ENCODE peak calls at places on chromosome 7, in six cellular contexts. L is A549, C is AG10803, K is body of pancreas, M is fibroblast of lung, E is mucosa of descending colon. X is an unnamed sample.

GRCh38 chr7:131501422-131501821 is 55.0 kb downstream of the PODXL start:
- DNase-seq in K (no peak), L (no peak), C (peak), E (no peak), M (peak), X (no peak)

GRCh38 chr7:157529768-157530560 is 193.2 kb downstream of the DNAJB6 start:
- DNase-seq in K (peak), M (no peak), C (no peak), E (no peak), L (no peak), X (no peak)

GRCh38 chr7:144127714-144128334 is 4.8 kb downstream of the OR2A14 start:
- DNase-seq in E (peak), K (peak), L (peak), M (peak), C (peak), X (peak)

GRCh38 chr7:12412407-12412806 is 8.7 kb upstream of the VWDE start:
- DNase-seq in C (no peak), E (no peak), L (no peak), M (no peak), K (no peak), X (no peak)

GRCh38 chr7:98151884-98152283 is 45.2 kb downstream of the LMTK2 start:
- DNase-seq in M (no peak), L (no peak), K (no peak), E (no peak), C (no peak), X (no peak)

GRCh38 chr7:15620491-15621185 is 58.8 kb upstream of the AGMO start:
- DNase-seq in M (no peak), K (no peak), C (no peak), E (no peak), L (no peak), X (no peak)

GRCh38 chr7:1062296-1063294 is 18.2 kb downstream of the GPR146 start:
- DNase-seq in L (no peak), M (no peak), E (no peak), K (no peak), C (no peak), X (no peak)

GRCh38 chr7:111990597-111990996 is 215.6 kb downstream of the DOCK4 start:
- DNase-seq in M (no peak), E (no peak), C (no peak), L (no peak), K (no peak), X (no peak)

GRCh38 chr7:47087866-47088265 is 494.0 kb downstream of the TNS3 start:
- DNase-seq in C (peak), K (no peak), M (no peak), E (no peak), L (peak), X (no peak)

GRCh38 chr7:151795168-151795754 is 81.7 kb downstream of the PRKAG2 start:
- DNase-seq in E (no peak), K (no peak), M (no peak), L (no peak), C (no peak), X (no peak)

GRCh38 chr7:149422065-149422913 is 38.6 kb downstream of the ZNF777 start:
- DNase-seq in L (peak), E (peak), C (peak), K (peak), M (peak), X (peak)

GRCh38 chr7:157690833-157691382 is 354.1 kb downstream of the DNAJB6 start:
- DNase-seq in E (peak), M (peak), L (no peak), K (peak), C (peak), X (peak)

GRCh38 chr7:51455948-51456347 is 139.3 kb upstream of the COBL start:
- DNase-seq in C (no peak), L (no peak), M (no peak), K (no peak), E (no peak), X (no peak)

GRCh38 chr7:131008840-131009651 is 275.0 kb upstream of the KLF14 start:
- DNase-seq in C (peak), M (peak), L (no peak), E (no peak), K (no peak), X (no peak)

GRCh38 chr7:19851504-19851903 is 78.1 kb upstream of the TMEM196 start:
- DNase-seq in C (no peak), M (no peak), E (no peak), K (no peak), L (peak), X (no peak)

GRCh38 chr7:36456135-36456534 is 66.5 kb downstream of the ANLN start:
- DNase-seq in M (no peak), E (no peak), C (no peak), K (no peak), L (no peak), X (no peak)

GRCh38 chr7:81410471-81411117 is 359.3 kb downstream of the HGF start:
- DNase-seq in E (peak), M (no peak), C (no peak), L (no peak), K (no peak), X (peak)

GRCh38 chr7:13990319-13990983 is 985 bp upstream of the ETV1 start:
- DNase-seq in L (peak), E (peak), M (peak), K (peak), C (peak), X (peak)

GRCh38 chr7:17939111-17939669 is 1.1 kb downstream of the SNX13 start:
- DNase-seq in M (peak), K (no peak), E (peak), L (peak), C (peak), X (peak)

GRCh38 chr7:6107924-6108323 is 76.7 kb downstream of the ANKRD61 start:
- DNase-seq in M (no peak), E (no peak), K (no peak), C (no peak), L (no peak), X (no peak)

GRCh38 chr7:6111041-6111440 is 79.9 kb downstream of the ANKRD61 start:
- DNase-seq in K (no peak), L (no peak), C (no peak), M (no peak), E (no peak), X (no peak)

DNA sequence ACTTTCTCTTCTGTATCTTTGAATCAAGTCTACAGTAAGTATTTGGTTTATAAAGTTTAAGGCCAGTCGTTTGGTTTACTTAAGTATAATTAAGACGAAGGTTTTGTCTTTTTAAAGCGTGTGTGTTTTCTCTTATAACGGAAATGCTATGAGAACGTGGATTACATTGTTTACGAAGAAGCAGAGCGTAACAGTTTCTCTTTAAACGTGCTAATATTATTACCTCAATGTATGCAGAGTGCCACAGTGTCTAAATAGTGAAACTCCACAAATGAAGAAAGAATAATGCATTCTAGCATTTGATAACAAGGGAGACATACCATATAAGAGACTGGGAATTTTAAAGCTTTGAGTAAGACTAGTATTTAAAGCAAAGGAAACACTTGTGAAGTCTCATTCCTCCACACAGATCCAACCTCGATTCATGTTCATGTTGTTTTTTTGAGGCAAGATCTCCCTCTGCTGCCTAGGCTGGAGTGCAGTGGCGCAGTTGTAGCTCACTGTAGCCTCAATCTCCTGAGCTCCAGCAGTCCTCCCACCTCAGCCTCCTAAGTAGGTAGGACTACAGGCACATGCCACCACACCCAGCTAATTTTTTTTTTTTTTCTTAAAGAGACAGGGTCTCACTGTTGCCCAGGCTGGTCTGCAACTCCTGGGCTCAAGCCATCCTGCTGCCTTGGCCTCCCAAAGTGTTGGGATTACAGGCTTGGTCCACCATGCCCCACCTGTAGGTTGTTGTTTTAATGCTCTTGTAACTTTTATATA is 75.1 kb downstream of the ANKRD61 start:
- DNase-seq in E (peak), C (peak), M (peak), L (peak), K (peak), X (peak)
- TF ChIP-seq CTCF in E (no peak), C (peak), M (peak), L (peak), K (peak), X (no peak)

DNA sequence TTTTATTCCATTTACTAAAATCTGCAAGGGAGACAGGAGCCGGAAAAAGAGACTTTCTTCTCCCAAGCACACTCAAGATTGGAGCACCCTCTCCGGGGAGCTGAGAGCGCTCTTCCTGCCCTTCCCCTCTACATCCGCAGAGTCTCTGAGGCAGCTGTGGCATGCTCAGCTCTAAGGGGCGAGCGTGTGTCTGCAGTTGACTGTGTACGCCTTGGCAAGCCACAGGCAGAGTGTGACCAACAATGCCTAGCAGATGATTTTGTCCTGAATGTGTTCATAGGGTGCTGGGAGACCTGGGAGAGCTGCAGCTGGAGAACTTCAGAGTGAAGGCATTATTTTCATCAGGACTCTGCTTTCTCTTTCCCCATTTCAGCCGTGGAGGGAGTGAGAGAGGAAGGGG is 20.7 kb downstream of the MTURN start:
- DNase-seq in L (no peak), C (no peak), K (no peak), M (no peak), E (no peak), X (no peak)
- H3K4me3 ChIP-seq in L (no peak), C (no peak), K (no peak), M (no peak), E (no peak), X (no peak)

GRCh38 chr7:2709553-2710165 is 21.7 kb downstream of the AMZ1 start:
- DNase-seq in L (peak), E (peak), C (peak), M (peak), K (peak), X (peak)
- TF ChIP-seq CTCF in L (peak), E (peak), C (peak), M (peak), K (peak), X (peak)

GRCh38 chr7:41108821-41109220 is 594.1 kb downstream of the INHBA start:
- DNase-seq in E (no peak), L (no peak), C (no peak), K (no peak), M (no peak), X (no peak)

GRCh38 chr7:41110186-41110585 is 592.7 kb downstream of the INHBA start:
- DNase-seq in K (no peak), M (no peak), C (no peak), E (no peak), L (no peak), X (no peak)

GRCh38 chr7:41104621-41105020 is 598.3 kb downstream of the INHBA start:
- DNase-seq in C (no peak), K (no peak), M (peak), E (no peak), L (no peak), X (no peak)

GRCh38 chr7:41107330-41107937 is 595.5 kb downstream of the INHBA start:
- DNase-seq in M (no peak), L (peak), E (no peak), C (no peak), K (no peak), X (no peak)

DNA sequence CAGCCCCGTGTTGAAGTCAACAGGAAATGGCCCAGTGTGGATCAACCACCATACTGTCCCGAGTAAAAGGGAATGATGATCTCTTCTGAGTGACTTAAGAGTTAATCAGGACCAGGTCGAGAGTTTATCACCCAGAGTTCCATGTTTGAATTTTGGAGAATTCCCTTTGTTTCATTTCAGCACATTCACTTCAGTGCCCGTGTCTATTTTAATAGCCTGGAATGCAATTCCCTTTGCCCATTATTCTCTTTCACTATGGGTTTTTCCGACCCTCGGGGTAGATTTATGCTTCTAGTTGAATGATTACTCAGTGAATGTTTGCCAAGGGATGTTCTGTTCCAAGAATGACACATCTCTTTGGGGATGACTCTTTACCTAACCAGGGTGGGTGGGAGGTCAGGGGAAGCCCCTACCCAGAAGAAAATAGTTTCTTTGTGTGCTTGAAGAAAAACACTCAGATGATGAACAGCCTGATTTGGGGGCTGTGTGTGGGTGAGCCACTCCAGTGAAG is 594.9 kb downstream of the INHBA start:
- DNase-seq in E (no peak), L (peak), C (no peak), M (no peak), K (no peak), X (no peak)
- H3K4me3 ChIP-seq in E (no peak), L (peak), C (no peak), M (no peak), K (no peak), X (no peak)